ENCODE peak calls at places on chromosomes 3 and 15, in four cellular contexts. Q is dorsolateral prefrontal cortex, U is lower lobe of right lung, M is right lobe of liver. Z is an unnamed sample.

GRCh38 chr3:108394563-108394962 is 98.2 kb downstream of the HHLA2 start:
- DNase-seq in Q (no peak), U (no peak), M (no peak), Z (no peak)

GRCh38 chr3:143480306-143480852 is 360.8 kb downstream of the CHST2 start:
- DNase-seq in Q (no peak), U (no peak), M (no peak), Z (no peak)

GRCh38 chr3:15401936-15402335 is 25.4 kb downstream of the METTL6 start:
- DNase-seq in Q (no peak), U (no peak), M (no peak), Z (no peak)

GRCh38 chr3:160400048-160400630 is 689 bp downstream of the SMC4 start:
- DNase-seq in Q (no peak), U (peak; percentile 68), M (peak; percentile 70), Z (peak; percentile 78)

GRCh38 chr15:22936577-22937472 is 43.3 kb downstream of the CYFIP1 start:
- DNase-seq in Q (no peak), U (no peak), M (no peak), Z (no peak)

GRCh38 chr3:123318374-123318773 is 116.6 kb downstream of the SEC22A start:
- DNase-seq in Q (no peak), U (peak; percentile 33), M (no peak), Z (peak; percentile 34)

GRCh38 chr15:72047020-72047419 is 70.9 kb downstream of the MYO9A start:
- DNase-seq in Q (no peak), U (no peak), M (no peak), Z (no peak)

GRCh38 chr3:110069641-110070538 is 732.5 kb upstream of the DPPA4 start:
- DNase-seq in Q (no peak), U (no peak), M (no peak), Z (no peak)

GRCh38 chr3:184361932-184362667 is 590 bp downstream of the POLR2H start:
- DNase-seq in Q (peak; percentile 65), U (peak; percentile 81), M (peak; percentile 82), Z (peak; percentile 87)

DNA sequence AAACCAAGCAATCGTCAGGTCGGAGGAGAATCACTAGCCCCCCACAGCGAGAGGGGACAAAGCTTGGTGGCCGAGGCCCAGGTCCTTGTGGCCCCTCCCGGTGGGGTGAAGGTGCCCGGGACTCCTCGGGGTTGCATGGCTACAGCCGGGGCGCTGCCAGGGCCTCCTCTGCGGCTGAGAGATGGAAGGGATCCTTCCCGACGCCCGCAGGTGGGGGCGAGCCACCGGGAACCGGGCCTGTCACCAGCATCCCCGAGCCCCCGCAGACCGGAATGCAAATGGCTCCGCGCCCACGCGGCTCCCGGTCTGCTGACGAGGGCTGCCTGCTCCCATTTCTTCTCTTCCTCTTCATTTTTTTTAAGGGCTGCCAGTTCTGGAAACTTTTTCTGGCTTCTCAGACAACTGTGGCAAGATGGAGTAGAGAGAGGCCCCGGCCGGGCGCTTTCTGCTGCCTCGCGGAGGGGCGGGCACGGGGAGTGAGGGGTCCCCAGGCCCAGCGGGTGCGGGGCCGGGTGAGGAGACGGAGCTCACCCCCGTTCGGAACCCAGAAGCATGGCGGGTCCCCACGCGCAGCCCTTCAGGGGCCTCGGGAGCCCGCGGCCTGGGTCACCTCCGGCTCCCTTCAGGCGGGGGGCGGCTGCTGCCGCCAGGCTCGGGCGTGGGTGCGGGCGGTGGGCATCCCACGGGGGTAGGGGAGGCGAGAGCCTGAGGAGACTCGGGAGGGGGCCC is 27.5 kb downstream of the MELTF start:
- DNase-seq in Q (peak; percentile 57), U (no peak), M (peak; percentile 47), Z (peak; percentile 80)
- H3K27ac ChIP-seq in Q (peak overlapping the region; percentile 91), U (peak overlapping the region; percentile 79), M (peak overlapping the region; percentile 18), Z (peak overlapping the region; percentile 71)

GRCh38 chr3:127374626-127375010 is 86.8 kb upstream of the PRR20G start:
- DNase-seq in Q (no peak), U (no peak), M (no peak), Z (peak; percentile 57)

GRCh38 chr3:127371846-127372245 is 84.0 kb upstream of the PRR20G start:
- DNase-seq in Q (no peak), U (no peak), M (no peak), Z (peak; percentile 49)

GRCh38 chr3:127375151-127375937 is 87.5 kb upstream of the PRR20G start:
- DNase-seq in Q (no peak), U (no peak), M (no peak), Z (peak; percentile 57)

GRCh38 chr3:127371338-127371737 is 83.5 kb upstream of the PRR20G start:
- DNase-seq in Q (no peak), U (no peak), M (no peak), Z (no peak)

DNA sequence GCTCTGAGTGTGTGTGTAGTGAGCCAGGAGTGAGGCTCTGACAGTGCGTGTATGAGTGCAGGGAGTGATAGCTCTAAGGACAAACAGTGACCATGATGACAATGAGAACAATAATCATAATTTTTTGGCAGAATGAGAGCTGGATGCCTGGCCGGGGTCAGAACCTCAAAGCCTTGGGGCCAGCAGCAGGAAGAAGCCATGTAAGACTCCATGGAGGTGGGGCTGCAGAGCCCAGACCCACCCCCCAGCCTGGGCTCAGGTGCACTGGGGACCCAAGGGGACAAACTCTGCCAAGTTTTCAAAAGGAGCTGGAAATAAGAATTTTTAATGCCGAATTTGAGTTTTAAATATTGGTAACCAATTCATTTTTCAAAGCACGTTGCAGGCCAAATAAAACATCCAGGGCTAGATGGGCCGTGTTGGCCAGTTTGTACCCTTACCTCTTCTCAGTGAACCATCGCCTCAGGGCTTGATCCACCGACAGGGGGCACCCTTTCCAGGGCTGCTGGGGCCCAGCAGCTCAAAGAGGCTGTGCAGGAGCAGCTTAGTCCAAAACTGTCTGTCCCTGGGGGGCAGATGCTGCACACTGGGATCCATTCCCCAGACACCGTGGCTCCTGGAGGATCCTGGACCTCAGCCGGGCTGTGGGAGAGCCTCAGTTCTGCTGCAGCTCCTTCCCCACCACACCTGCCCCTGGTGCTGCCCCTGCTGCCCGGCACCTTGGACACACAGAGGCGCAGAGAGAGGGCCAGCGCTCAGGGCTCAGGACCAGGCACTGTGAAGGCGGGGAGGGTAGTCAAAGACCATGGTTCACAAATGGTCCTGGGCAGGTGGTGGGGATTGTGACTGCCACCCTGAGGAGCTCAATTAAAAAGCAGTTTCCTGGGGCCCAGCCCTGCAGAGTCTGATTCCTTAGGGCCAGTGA is 86.1 kb upstream of the PRR20G start:
- DNase-seq in Q (no peak), U (no peak), M (no peak), Z (peak; percentile 66)
- TF ChIP-seq CTCF in Q (no peak), U (peak; percentile 49), M (peak; percentile 52), Z (peak; percentile 49)

GRCh38 chr15:68278345-68279217 is 1.0 kb downstream of the FEM1B start:
- DNase-seq in Q (no peak), U (no peak), M (no peak), Z (no peak)

GRCh38 chr15:68279779-68280745 is 2.5 kb downstream of the FEM1B start:
- DNase-seq in Q (no peak), U (no peak), M (no peak), Z (no peak)

GRCh38 chr15:68283401-68283800 is 5.9 kb downstream of the FEM1B start:
- DNase-seq in Q (no peak), U (no peak), M (no peak), Z (no peak)

GRCh38 chr15:68279218-68279533 is 1.6 kb downstream of the FEM1B start:
- DNase-seq in Q (no peak), U (no peak), M (no peak), Z (no peak)

DNA sequence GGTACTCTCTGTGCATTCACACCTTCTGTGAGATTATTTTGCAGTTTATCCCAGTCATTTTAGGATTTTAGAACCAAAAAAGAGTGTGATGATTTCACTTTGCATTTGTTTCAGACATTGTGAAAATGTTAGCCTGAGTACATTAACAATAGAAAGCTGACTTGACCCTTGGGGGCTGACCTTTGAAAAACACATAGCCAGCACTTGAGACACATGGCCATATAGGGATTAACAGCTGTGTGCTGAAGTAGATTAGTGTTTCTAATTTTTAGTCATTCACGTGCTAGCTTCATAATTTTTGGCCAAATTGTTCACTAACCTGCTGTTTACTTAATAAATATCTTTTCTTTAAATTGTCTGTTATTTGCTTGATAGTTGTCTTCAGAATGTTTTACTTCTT is 3.5 kb downstream of the FEM1B start:
- DNase-seq in Q (no peak), U (no peak), M (no peak), Z (no peak)
- H3K4me3 ChIP-seq in Q (peak overlapping the region; percentile 92), U (peak overlapping the region; percentile 85), M (no peak overlapping the region), Z (peak overlapping the region; percentile 95)

DNA sequence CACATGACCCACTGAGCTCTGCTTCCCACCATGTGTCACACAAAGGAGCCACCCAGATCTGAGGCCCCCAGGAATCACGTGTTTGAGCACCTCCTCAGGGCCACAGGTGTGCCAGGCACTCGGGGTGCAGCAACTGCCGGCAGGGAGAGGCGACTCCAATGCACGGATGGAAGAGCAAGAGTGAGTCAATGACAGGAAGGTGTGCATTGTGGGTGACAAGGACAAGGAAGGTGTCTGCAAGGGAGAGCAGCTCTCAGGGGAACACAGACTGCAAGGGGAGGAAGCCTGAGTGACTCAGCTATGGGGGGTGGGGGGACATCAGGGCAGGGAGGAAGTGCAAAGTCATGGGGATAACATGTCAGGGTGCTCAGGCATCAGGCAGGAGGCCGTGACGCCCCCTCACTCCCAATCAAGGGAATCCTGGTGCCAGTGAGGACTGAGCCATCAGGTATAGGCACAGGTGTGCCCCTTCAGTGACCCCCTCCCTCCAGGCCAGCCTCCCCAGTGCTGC is 67.4 kb downstream of the NUP210 start:
- DNase-seq in Q (no peak), U (no peak), M (no peak), Z (no peak)
- H3K27ac ChIP-seq in Q (no peak overlapping the region), U (no peak overlapping the region), M (no peak overlapping the region), Z (no peak overlapping the region)

DNA sequence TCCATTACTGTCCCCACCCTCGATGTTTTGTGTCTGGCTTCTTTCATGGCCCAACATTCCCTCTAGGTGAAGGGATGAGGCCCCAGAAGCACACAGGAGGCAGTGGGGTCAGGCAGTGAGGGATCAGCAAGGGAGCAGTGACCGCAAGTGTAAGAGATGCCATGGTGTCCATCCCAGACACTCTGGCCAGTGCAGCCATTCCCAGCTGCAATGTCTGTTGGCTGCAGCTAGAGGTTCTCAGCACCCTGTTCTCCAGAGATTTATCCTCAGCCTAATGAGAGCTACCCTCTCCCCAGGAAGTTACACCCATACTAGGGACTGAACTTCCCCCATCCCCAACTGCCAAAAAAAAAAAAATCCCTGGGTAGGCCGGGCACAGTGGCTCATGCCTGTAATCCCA is 40.2 kb downstream of the TRANK1 start:
- DNase-seq in Q (no peak), U (no peak), M (peak; percentile 53), Z (no peak)
- TF ChIP-seq CTCF in Q (peak; percentile 35), U (peak; percentile 48), M (peak; percentile 73), Z (peak; percentile 56)